ENCODE peak calls at places on chromosomes 13 and 19, in nine cellular contexts. One of them, this sample, is unnamed.

GRCh38 chr13:50392977-50393376 is 377.7 kb downstream of the KCNRG start:
- DNase-seq in gastrocnemius medialis: no peak
- DNase-seq in activated CD4-positive, alpha-beta T cell treated with anti-CD3 and anti-CD28 coated beads for 24 hours: no peak
- DNase-seq in Right ventricle myocardium superior: no peak
- DNase-seq in GM20000: no peak
- DNase-seq in upper lobe of left lung: no peak
- DNase-seq in dorsolateral prefrontal cortex: no peak
- DNase-seq in A673: no peak
- DNase-seq in HL-60: no peak
- DNase-seq in this sample: no peak

GRCh38 chr19:35248310-35249145 is at the start of gene LSR:
- DNase-seq in gastrocnemius medialis: no peak
- DNase-seq in activated CD4-positive, alpha-beta T cell treated with anti-CD3 and anti-CD28 coated beads for 24 hours: peak; percentile 59
- DNase-seq in Right ventricle myocardium superior: no peak
- DNase-seq in GM20000: peak; percentile 97
- DNase-seq in upper lobe of left lung: peak; percentile 92
- DNase-seq in dorsolateral prefrontal cortex: no peak
- DNase-seq in A673: no peak
- DNase-seq in HL-60: no peak
- DNase-seq in this sample: peak; percentile 97

GRCh38 chr19:16920816-16921529 is 32.2 kb downstream of the F2RL3 start:
- DNase-seq in gastrocnemius medialis: no peak
- DNase-seq in activated CD4-positive, alpha-beta T cell treated with anti-CD3 and anti-CD28 coated beads for 24 hours: no peak
- DNase-seq in Right ventricle myocardium superior: no peak
- DNase-seq in GM20000: no peak
- DNase-seq in upper lobe of left lung: no peak
- DNase-seq in dorsolateral prefrontal cortex: no peak
- DNase-seq in A673: peak; percentile 87
- DNase-seq in HL-60: no peak
- DNase-seq in this sample: no peak

GRCh38 chr19:12932392-12933286 is 872 bp downstream of the FARSA start:
- DNase-seq in gastrocnemius medialis: no peak
- DNase-seq in activated CD4-positive, alpha-beta T cell treated with anti-CD3 and anti-CD28 coated beads for 24 hours: no peak
- DNase-seq in Right ventricle myocardium superior: no peak
- DNase-seq in GM20000: peak; percentile 33
- DNase-seq in upper lobe of left lung: no peak
- DNase-seq in dorsolateral prefrontal cortex: no peak
- DNase-seq in A673: no peak
- DNase-seq in HL-60: no peak
- DNase-seq in this sample: no peak

GRCh38 chr13:40053401-40053800 is 397.9 kb downstream of the COG6 start:
- DNase-seq in gastrocnemius medialis: no peak
- DNase-seq in activated CD4-positive, alpha-beta T cell treated with anti-CD3 and anti-CD28 coated beads for 24 hours: no peak
- DNase-seq in Right ventricle myocardium superior: no peak
- DNase-seq in GM20000: no peak
- DNase-seq in upper lobe of left lung: no peak
- DNase-seq in dorsolateral prefrontal cortex: no peak
- DNase-seq in A673: no peak
- DNase-seq in HL-60: no peak
- DNase-seq in this sample: no peak

GRCh38 chr19:11164879-11165406 is 9.4 kb upstream of the SPC24 start:
- DNase-seq in gastrocnemius medialis: peak; percentile 75
- DNase-seq in activated CD4-positive, alpha-beta T cell treated with anti-CD3 and anti-CD28 coated beads for 24 hours: no peak
- DNase-seq in Right ventricle myocardium superior: peak; percentile 92
- DNase-seq in GM20000: no peak
- DNase-seq in upper lobe of left lung: no peak
- DNase-seq in dorsolateral prefrontal cortex: peak; percentile 68
- DNase-seq in A673: no peak
- DNase-seq in HL-60: no peak
- DNase-seq in this sample: no peak

GRCh38 chr19:1026189-1027019 is at the start of gene CNN2:
- DNase-seq in gastrocnemius medialis: peak; percentile 54
- DNase-seq in activated CD4-positive, alpha-beta T cell treated with anti-CD3 and anti-CD28 coated beads for 24 hours: peak; percentile 64
- DNase-seq in Right ventricle myocardium superior: peak; percentile 91
- DNase-seq in GM20000: peak; percentile 90
- DNase-seq in upper lobe of left lung: peak; percentile 97
- DNase-seq in dorsolateral prefrontal cortex: no peak
- DNase-seq in A673: peak; percentile 87
- DNase-seq in HL-60: peak; percentile 72
- DNase-seq in this sample: peak; percentile 90

GRCh38 chr19:48511800-48512503 is at the start of gene LMTK3:
- DNase-seq in gastrocnemius medialis: no peak
- DNase-seq in activated CD4-positive, alpha-beta T cell treated with anti-CD3 and anti-CD28 coated beads for 24 hours: peak; percentile 57
- DNase-seq in Right ventricle myocardium superior: no peak
- DNase-seq in GM20000: peak; percentile 74
- DNase-seq in upper lobe of left lung: peak; percentile 62
- DNase-seq in dorsolateral prefrontal cortex: peak; percentile 95
- DNase-seq in A673: peak; percentile 61
- DNase-seq in HL-60: no peak
- DNase-seq in this sample: peak; percentile 80

GRCh38 chr19:1646931-1647663 is 5.3 kb downstream of the TCF3 start:
- DNase-seq in gastrocnemius medialis: no peak
- DNase-seq in activated CD4-positive, alpha-beta T cell treated with anti-CD3 and anti-CD28 coated beads for 24 hours: no peak
- DNase-seq in Right ventricle myocardium superior: no peak
- DNase-seq in GM20000: peak; percentile 37
- DNase-seq in upper lobe of left lung: peak; percentile 60
- DNase-seq in dorsolateral prefrontal cortex: no peak
- DNase-seq in A673: no peak
- DNase-seq in HL-60: no peak
- DNase-seq in this sample: no peak

GRCh38 chr13:29516880-29517279 is 78.6 kb downstream of the SLC7A1 start:
- DNase-seq in gastrocnemius medialis: no peak
- DNase-seq in activated CD4-positive, alpha-beta T cell treated with anti-CD3 and anti-CD28 coated beads for 24 hours: no peak
- DNase-seq in Right ventricle myocardium superior: no peak
- DNase-seq in GM20000: no peak
- DNase-seq in upper lobe of left lung: no peak
- DNase-seq in dorsolateral prefrontal cortex: no peak
- DNase-seq in A673: no peak
- DNase-seq in HL-60: no peak
- DNase-seq in this sample: no peak

GRCh38 chr19:3536429-3537100 is 2.4 kb upstream of the TEKTIP1 start:
- DNase-seq in gastrocnemius medialis: no peak
- DNase-seq in activated CD4-positive, alpha-beta T cell treated with anti-CD3 and anti-CD28 coated beads for 24 hours: no peak
- DNase-seq in Right ventricle myocardium superior: peak; percentile 74
- DNase-seq in GM20000: no peak
- DNase-seq in upper lobe of left lung: peak; percentile 81
- DNase-seq in dorsolateral prefrontal cortex: no peak
- DNase-seq in A673: no peak
- DNase-seq in HL-60: no peak
- DNase-seq in this sample: no peak

GRCh38 chr13:20127563-20128458 is 33.0 kb downstream of the GJA3 start:
- DNase-seq in gastrocnemius medialis: peak; percentile 60
- DNase-seq in activated CD4-positive, alpha-beta T cell treated with anti-CD3 and anti-CD28 coated beads for 24 hours: peak; percentile 28
- DNase-seq in Right ventricle myocardium superior: peak; percentile 84
- DNase-seq in GM20000: peak; percentile 82
- DNase-seq in upper lobe of left lung: peak; percentile 94
- DNase-seq in dorsolateral prefrontal cortex: no peak
- DNase-seq in A673: peak; percentile 48
- DNase-seq in HL-60: peak; percentile 72
- DNase-seq in this sample: peak; percentile 82

GRCh38 chr19:3387645-3388589 is 21.5 kb downstream of the NFIC start:
- DNase-seq in gastrocnemius medialis: peak; percentile 98
- DNase-seq in activated CD4-positive, alpha-beta T cell treated with anti-CD3 and anti-CD28 coated beads for 24 hours: no peak
- DNase-seq in Right ventricle myocardium superior: peak; percentile 92
- DNase-seq in GM20000: no peak
- DNase-seq in upper lobe of left lung: peak; percentile 96
- DNase-seq in dorsolateral prefrontal cortex: peak; percentile 92
- DNase-seq in A673: peak; percentile 89
- DNase-seq in HL-60: peak; percentile 50
- DNase-seq in this sample: no peak

GRCh38 chr13:41765813-41766212 is 195.1 kb downstream of the VWA8 start:
- DNase-seq in gastrocnemius medialis: no peak
- DNase-seq in activated CD4-positive, alpha-beta T cell treated with anti-CD3 and anti-CD28 coated beads for 24 hours: no peak
- DNase-seq in Right ventricle myocardium superior: no peak
- DNase-seq in GM20000: no peak
- DNase-seq in upper lobe of left lung: no peak
- DNase-seq in dorsolateral prefrontal cortex: no peak
- DNase-seq in A673: no peak
- DNase-seq in HL-60: no peak
- DNase-seq in this sample: no peak

GRCh38 chr19:19749332-19750130 is 16.6 kb upstream of the ZNF14 start:
- DNase-seq in gastrocnemius medialis: no peak
- DNase-seq in activated CD4-positive, alpha-beta T cell treated with anti-CD3 and anti-CD28 coated beads for 24 hours: no peak
- DNase-seq in Right ventricle myocardium superior: no peak
- DNase-seq in GM20000: no peak
- DNase-seq in upper lobe of left lung: peak; percentile 22
- DNase-seq in dorsolateral prefrontal cortex: no peak
- DNase-seq in A673: no peak
- DNase-seq in HL-60: no peak
- DNase-seq in this sample: peak; percentile 27

GRCh38 chr13:28558567-28558966 is 63.6 kb upstream of the FLT1 start:
- DNase-seq in gastrocnemius medialis: no peak
- DNase-seq in activated CD4-positive, alpha-beta T cell treated with anti-CD3 and anti-CD28 coated beads for 24 hours: no peak
- DNase-seq in Right ventricle myocardium superior: peak; percentile 47
- DNase-seq in GM20000: no peak
- DNase-seq in upper lobe of left lung: no peak
- DNase-seq in dorsolateral prefrontal cortex: no peak
- DNase-seq in A673: no peak
- DNase-seq in HL-60: no peak
- DNase-seq in this sample: no peak

GRCh38 chr13:76632388-76633044 is 253.7 kb downstream of the KCTD12 start:
- DNase-seq in gastrocnemius medialis: no peak
- DNase-seq in activated CD4-positive, alpha-beta T cell treated with anti-CD3 and anti-CD28 coated beads for 24 hours: no peak
- DNase-seq in Right ventricle myocardium superior: no peak
- DNase-seq in GM20000: no peak
- DNase-seq in upper lobe of left lung: no peak
- DNase-seq in dorsolateral prefrontal cortex: no peak
- DNase-seq in A673: no peak
- DNase-seq in HL-60: peak; percentile 53
- DNase-seq in this sample: no peak

GRCh38 chr19:7507884-7508283 is 8.0 kb upstream of the ZNF358 start:
- DNase-seq in gastrocnemius medialis: peak; percentile 67
- DNase-seq in activated CD4-positive, alpha-beta T cell treated with anti-CD3 and anti-CD28 coated beads for 24 hours: no peak
- DNase-seq in Right ventricle myocardium superior: peak; percentile 83
- DNase-seq in GM20000: no peak
- DNase-seq in upper lobe of left lung: peak; percentile 88
- DNase-seq in dorsolateral prefrontal cortex: no peak
- DNase-seq in A673: peak; percentile 63
- DNase-seq in HL-60: peak; percentile 12
- DNase-seq in this sample: peak; percentile 47

GRCh38 chr13:98386632-98387031 is 190.3 kb downstream of the STK24 start:
- DNase-seq in gastrocnemius medialis: no peak
- DNase-seq in activated CD4-positive, alpha-beta T cell treated with anti-CD3 and anti-CD28 coated beads for 24 hours: no peak
- DNase-seq in Right ventricle myocardium superior: no peak
- DNase-seq in GM20000: no peak
- DNase-seq in upper lobe of left lung: no peak
- DNase-seq in dorsolateral prefrontal cortex: no peak
- DNase-seq in A673: peak; percentile 66
- DNase-seq in HL-60: no peak
- DNase-seq in this sample: no peak

GRCh38 chr13:63304497-63304896 is 1888.8 kb upstream of the PCDH20 start:
- DNase-seq in gastrocnemius medialis: no peak
- DNase-seq in activated CD4-positive, alpha-beta T cell treated with anti-CD3 and anti-CD28 coated beads for 24 hours: no peak
- DNase-seq in Right ventricle myocardium superior: no peak
- DNase-seq in GM20000: no peak
- DNase-seq in upper lobe of left lung: no peak
- DNase-seq in dorsolateral prefrontal cortex: no peak
- DNase-seq in A673: no peak
- DNase-seq in HL-60: no peak
- DNase-seq in this sample: no peak

GRCh38 chr13:34542321-34542720 is 399.7 kb upstream of the NBEA start:
- DNase-seq in gastrocnemius medialis: no peak
- DNase-seq in activated CD4-positive, alpha-beta T cell treated with anti-CD3 and anti-CD28 coated beads for 24 hours: no peak
- DNase-seq in Right ventricle myocardium superior: no peak
- DNase-seq in GM20000: no peak
- DNase-seq in upper lobe of left lung: no peak
- DNase-seq in dorsolateral prefrontal cortex: no peak
- DNase-seq in A673: no peak
- DNase-seq in HL-60: no peak
- DNase-seq in this sample: no peak

GRCh38 chr19:7916137-7916907 is 1.7 kb downstream of the TGFBR3L start:
- DNase-seq in gastrocnemius medialis: no peak
- DNase-seq in activated CD4-positive, alpha-beta T cell treated with anti-CD3 and anti-CD28 coated beads for 24 hours: peak; percentile 36
- DNase-seq in Right ventricle myocardium superior: no peak
- DNase-seq in GM20000: peak; percentile 60
- DNase-seq in upper lobe of left lung: peak; percentile 93
- DNase-seq in dorsolateral prefrontal cortex: peak; percentile 39
- DNase-seq in A673: peak; percentile 69
- DNase-seq in HL-60: peak; percentile 64
- DNase-seq in this sample: peak; percentile 60

GRCh38 chr19:6861683-6862286 is 25.6 kb upstream of the ADGRE1 start:
- DNase-seq in gastrocnemius medialis: no peak
- DNase-seq in activated CD4-positive, alpha-beta T cell treated with anti-CD3 and anti-CD28 coated beads for 24 hours: no peak
- DNase-seq in Right ventricle myocardium superior: no peak
- DNase-seq in GM20000: no peak
- DNase-seq in upper lobe of left lung: peak; percentile 26
- DNase-seq in dorsolateral prefrontal cortex: no peak
- DNase-seq in A673: no peak
- DNase-seq in HL-60: no peak
- DNase-seq in this sample: no peak

GRCh38 chr19:6118043-6118442 is 7.7 kb upstream of the RFX2 start:
- DNase-seq in gastrocnemius medialis: no peak
- DNase-seq in activated CD4-positive, alpha-beta T cell treated with anti-CD3 and anti-CD28 coated beads for 24 hours: no peak
- DNase-seq in Right ventricle myocardium superior: no peak
- DNase-seq in GM20000: no peak
- DNase-seq in upper lobe of left lung: no peak
- DNase-seq in dorsolateral prefrontal cortex: no peak
- DNase-seq in A673: no peak
- DNase-seq in HL-60: no peak
- DNase-seq in this sample: no peak

GRCh38 chr13:42337808-42338600 is 66.1 kb downstream of the AKAP11 start:
- DNase-seq in gastrocnemius medialis: no peak
- DNase-seq in activated CD4-positive, alpha-beta T cell treated with anti-CD3 and anti-CD28 coated beads for 24 hours: no peak
- DNase-seq in Right ventricle myocardium superior: no peak
- DNase-seq in GM20000: no peak
- DNase-seq in upper lobe of left lung: no peak
- DNase-seq in dorsolateral prefrontal cortex: no peak
- DNase-seq in A673: no peak
- DNase-seq in HL-60: no peak
- DNase-seq in this sample: no peak

GRCh38 chr13:36288794-36289391 is 8.7 kb downstream of the CCDC169 start:
- DNase-seq in gastrocnemius medialis: no peak
- DNase-seq in activated CD4-positive, alpha-beta T cell treated with anti-CD3 and anti-CD28 coated beads for 24 hours: no peak
- DNase-seq in Right ventricle myocardium superior: no peak
- DNase-seq in GM20000: no peak
- DNase-seq in upper lobe of left lung: no peak
- DNase-seq in dorsolateral prefrontal cortex: no peak
- DNase-seq in A673: peak; percentile 19
- DNase-seq in HL-60: no peak
- DNase-seq in this sample: no peak

GRCh38 chr19:35793381-35794165 is 18.2 kb downstream of the ARHGAP33 start:
- DNase-seq in gastrocnemius medialis: no peak
- DNase-seq in activated CD4-positive, alpha-beta T cell treated with anti-CD3 and anti-CD28 coated beads for 24 hours: no peak
- DNase-seq in Right ventricle myocardium superior: peak; percentile 33
- DNase-seq in GM20000: no peak
- DNase-seq in upper lobe of left lung: no peak
- DNase-seq in dorsolateral prefrontal cortex: no peak
- DNase-seq in A673: no peak
- DNase-seq in HL-60: no peak
- DNase-seq in this sample: no peak

GRCh38 chr13:57633950-57634828 is 2.6 kb downstream of the PCDH17 start:
- DNase-seq in gastrocnemius medialis: no peak
- DNase-seq in activated CD4-positive, alpha-beta T cell treated with anti-CD3 and anti-CD28 coated beads for 24 hours: no peak
- DNase-seq in Right ventricle myocardium superior: peak; percentile 42
- DNase-seq in GM20000: no peak
- DNase-seq in upper lobe of left lung: peak; percentile 77
- DNase-seq in dorsolateral prefrontal cortex: no peak
- DNase-seq in A673: no peak
- DNase-seq in HL-60: no peak
- DNase-seq in this sample: peak; percentile 13

GRCh38 chr13:25980255-25980654 is 71.6 kb downstream of the SHISA2 start:
- DNase-seq in gastrocnemius medialis: no peak
- DNase-seq in activated CD4-positive, alpha-beta T cell treated with anti-CD3 and anti-CD28 coated beads for 24 hours: no peak
- DNase-seq in Right ventricle myocardium superior: no peak
- DNase-seq in GM20000: no peak
- DNase-seq in upper lobe of left lung: no peak
- DNase-seq in dorsolateral prefrontal cortex: no peak
- DNase-seq in A673: peak; percentile 67
- DNase-seq in HL-60: no peak
- DNase-seq in this sample: no peak